ENCODE peak calls at places on chromosome 13, in four cellular contexts. D is tibial nerve, O is right lobe of liver, I is ovary. E is an unnamed sample.
A peak's percentile ranks its signal among the peaks of the same experiment; 100 is the strongest.

GRCh38 chr13:38826182-38826813 is 139.4 kb downstream of the FREM2 start:
- DNase-seq in D (no peak), O (no peak), I (no peak), E (no peak)

GRCh38 chr13:51501592-51502205 is 48.9 kb upstream of the INTS6 start:
- DNase-seq in D (no peak), O (no peak), I (no peak), E (no peak)

GRCh38 chr13:75628811-75629210 is 7.3 kb upstream of the LMO7 start:
- DNase-seq in D (no peak), O (no peak), I (no peak), E (no peak)

GRCh38 chr13:42815686-42816085 is 34.3 kb downstream of the FAM216B start:
- DNase-seq in D (no peak), O (no peak), I (no peak), E (no peak)

GRCh38 chr13:51683537-51684050 is 99.3 kb downstream of the WDFY2 start:
- DNase-seq in D (no peak), O (no peak), I (no peak), E (no peak)

GRCh38 chr13:73521291-73521626 is 462.5 kb downstream of the KLF5 start:
- DNase-seq in D (no peak), O (no peak), I (no peak), E (peak; percentile 43)

GRCh38 chr13:87671824-87672603 is 843 bp downstream of the SLITRK5 start:
- DNase-seq in D (no peak), O (no peak), I (no peak), E (peak; percentile 39)

GRCh38 chr13:42649761-42650289 is 75.9 kb downstream of the TNFSF11 start:
- DNase-seq in D (no peak), O (no peak), I (no peak), E (no peak)

GRCh38 chr13:46893221-46893620 is 3.6 kb downstream of the HTR2A start:
- DNase-seq in D (no peak), O (no peak), I (no peak), E (no peak)

GRCh38 chr13:107373551-107373950 is 805.6 kb upstream of the ARGLU1 start:
- DNase-seq in D (no peak), O (no peak), I (no peak), E (no peak)

DNA sequence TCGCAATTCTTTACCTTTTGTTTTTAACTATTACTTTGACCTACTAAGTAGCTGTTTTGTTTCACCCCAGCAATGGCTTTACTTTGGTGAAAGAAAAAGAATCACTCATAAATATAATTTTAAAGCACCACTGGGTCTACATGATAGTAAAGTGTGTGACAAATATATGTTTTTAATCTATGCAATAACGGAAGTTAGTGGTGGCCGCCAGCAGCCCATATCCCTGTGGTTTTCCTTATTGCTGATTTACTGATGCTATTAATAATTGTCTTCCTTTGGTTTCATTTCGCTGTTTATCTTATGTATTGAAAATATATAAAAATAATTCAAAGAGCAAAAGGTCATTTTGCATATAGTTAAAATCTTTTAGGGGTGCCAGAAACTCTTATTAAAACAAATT is 491.3 kb downstream of the DIAPH3 start:
- DNase-seq in D (no peak), O (no peak), I (no peak), E (no peak)
- H3K27ac ChIP-seq in D (no peak overlapping the region), O (no peak overlapping the region), I (no peak overlapping the region), E (no peak overlapping the region)

GRCh38 chr13:113584205-113584869 is at the start of gene TFDP1:
- DNase-seq in D (peak; percentile 15), O (peak; percentile 79), I (peak; percentile 34), E (peak; percentile 86)
- TF ChIP-seq POLR2A in D (no peak), O (peak; percentile 32), I (no peak), E (no peak)

DNA sequence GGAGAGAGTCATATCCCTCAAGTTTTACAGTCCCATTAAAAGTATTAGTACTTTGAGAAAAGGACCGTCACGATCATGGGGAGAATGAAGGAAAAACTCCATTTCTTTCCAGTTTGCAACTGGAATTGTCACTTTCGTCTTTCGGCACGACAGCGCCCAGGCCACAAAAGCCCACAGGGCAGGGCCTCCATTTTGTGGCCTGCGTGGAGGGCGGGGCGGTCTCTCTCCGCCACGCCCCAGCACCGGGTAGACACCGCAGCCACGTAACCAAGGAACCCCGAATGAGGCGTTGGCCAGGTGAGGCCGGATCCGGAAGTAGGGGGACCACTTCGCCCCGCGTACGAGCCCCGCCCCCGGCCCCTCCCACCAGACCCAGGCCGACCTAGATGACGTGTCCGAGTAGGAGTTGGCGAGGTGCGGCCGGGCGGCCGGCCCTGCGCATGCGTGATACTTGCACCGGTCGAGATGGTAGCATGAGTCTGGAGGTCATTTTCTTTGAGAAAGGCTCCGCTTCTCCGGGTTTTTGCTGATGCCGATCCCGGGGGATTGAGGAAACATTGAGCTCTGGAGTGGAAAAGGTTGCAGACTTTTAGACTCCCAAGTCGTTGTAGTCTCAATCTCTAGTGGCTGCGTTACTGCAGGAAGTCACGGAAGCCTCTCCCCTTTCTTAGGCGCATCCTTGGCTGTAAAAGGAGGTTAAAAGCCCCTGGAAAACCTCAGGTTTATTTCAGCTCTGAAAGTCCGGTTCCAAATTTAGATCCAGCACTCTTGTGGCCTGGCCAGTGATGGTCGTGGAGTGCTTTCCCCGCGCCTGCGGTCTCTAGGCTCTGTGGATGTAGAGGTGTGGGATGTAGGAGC is 2.7 kb upstream of the TM9SF2 start:
- DNase-seq in D (peak; percentile 93), O (peak; percentile 98), I (peak; percentile 97), E (peak; percentile 99)
- H3K27ac ChIP-seq in D (peak overlapping the region; percentile 79), O (peak overlapping the region; percentile 83), I (peak overlapping the region; percentile 76), E (peak overlapping the region; percentile 79)

GRCh38 chr13:80144493-80144892 is 196.4 kb downstream of the SPRY2 start:
- DNase-seq in D (no peak), O (no peak), I (no peak), E (no peak)
- TF ChIP-seq POLR2A in D (no peak), O (no peak), I (no peak), E (no peak)

DNA sequence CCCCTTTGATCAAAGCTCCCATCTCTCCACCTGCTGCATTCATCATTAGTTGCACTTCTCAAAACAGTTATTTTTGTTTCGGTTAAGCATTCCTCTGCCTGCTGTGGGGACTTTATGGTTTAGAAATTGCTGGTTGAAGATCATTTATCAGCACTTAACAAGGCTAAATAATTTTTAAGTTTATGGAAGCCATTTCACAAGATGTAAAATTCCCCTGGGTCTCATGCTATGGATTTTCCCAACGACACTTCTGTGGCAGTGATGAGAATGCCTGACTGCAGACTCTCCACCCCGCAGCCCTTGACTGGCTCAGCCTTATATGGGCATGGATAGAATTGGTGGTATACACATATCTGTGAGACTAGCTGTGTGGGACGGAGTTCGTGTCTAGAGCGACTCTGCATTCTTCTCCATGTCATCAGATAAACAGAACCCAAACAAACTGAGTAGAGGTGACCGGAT is 52.8 kb downstream of the COL4A2 start:
- DNase-seq in D (no peak), O (no peak), I (no peak), E (no peak)
- H3K27ac ChIP-seq in D (no peak overlapping the region), O (no peak overlapping the region), I (no peak overlapping the region), E (peak overlapping the region; percentile 77)

GRCh38 chr13:50081899-50082425 is 66.7 kb downstream of the KCNRG start:
- DNase-seq in D (peak; percentile 97), O (peak; percentile 97), I (peak; percentile 96), E (peak; percentile 98)
- TF ChIP-seq POLR2A in D (peak; percentile 73), O (peak; percentile 27), I (no peak), E (peak; percentile 54)

DNA sequence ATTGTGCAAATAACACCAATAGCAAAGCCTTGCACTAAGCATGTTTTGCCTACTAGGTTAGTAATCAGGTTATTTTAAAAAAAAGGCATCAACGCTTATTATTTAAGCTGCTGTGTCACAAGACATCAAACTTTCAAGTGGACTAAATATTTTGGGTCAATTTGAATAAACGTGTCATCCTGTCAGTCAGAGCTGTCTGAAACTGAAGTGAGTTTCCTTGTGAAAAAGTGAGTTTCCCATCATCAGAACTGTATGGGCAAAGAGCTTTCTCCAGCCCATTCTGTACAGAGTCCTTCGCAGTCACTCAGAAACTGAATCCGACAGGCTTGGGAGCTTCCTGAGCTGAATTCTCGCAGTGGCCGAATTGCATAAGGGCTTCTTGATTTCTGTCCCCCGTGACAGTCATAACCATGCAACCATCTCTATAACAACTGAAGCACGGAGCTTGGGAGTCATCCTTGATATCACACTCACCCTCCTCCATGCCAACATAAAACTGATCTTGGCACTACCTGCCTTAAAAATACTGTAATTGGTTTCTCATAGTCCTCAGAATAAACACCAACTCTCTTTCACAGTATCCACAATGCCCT is 139.8 kb downstream of the MIPEP start:
- DNase-seq in D (no peak), O (no peak), I (no peak), E (no peak)
- H3K27ac ChIP-seq in D (no peak overlapping the region), O (no peak overlapping the region), I (no peak overlapping the region), E (no peak overlapping the region)

DNA sequence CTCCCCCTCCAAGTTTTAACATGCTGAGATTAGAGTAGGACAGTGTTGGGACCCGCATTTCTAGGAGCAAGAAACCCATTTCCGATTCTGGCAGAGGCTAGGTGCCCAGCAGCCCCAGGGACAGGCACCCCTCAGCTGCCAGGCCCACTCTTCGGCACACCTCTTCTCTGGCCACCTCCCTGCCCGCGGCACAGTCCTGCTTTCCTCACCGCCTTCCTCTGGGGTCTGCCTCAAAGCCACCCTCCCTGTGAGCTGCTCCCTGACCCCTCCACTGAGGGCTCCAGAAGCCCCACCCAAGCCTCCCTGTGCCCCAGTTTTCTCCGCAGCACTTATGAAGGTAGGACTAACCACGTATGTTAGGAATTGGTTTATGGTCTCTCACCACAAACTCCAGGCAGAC is 79.9 kb downstream of the STK24 start:
- DNase-seq in D (no peak), O (peak; percentile 15), I (no peak), E (no peak)
- TF ChIP-seq POLR2A in D (no peak), O (no peak), I (no peak), E (no peak)